ENCODE peak calls at places on chromosome 18, in nine cellular contexts. L is immature natural killer cell; C is activated CD4-positive, alpha-beta T cell treated with anti-CD3 and anti-CD28 coated beads for 24 hours; E is amygdala; N is central memory CD4-positive, alpha-beta T cell; R is mucosa of gallbladder; T is KBM-7; B is SK-N-DZ; G is HFFc6. V is an unnamed sample.

GRCh38 chr18:23689031-23689615 is at the start of gene LAMA3:
- DNase-seq in L (no peak), C (no peak), E (peak; percentile 3), N (peak; percentile 18), R (peak; percentile 38), T (peak; percentile 65), B (peak; percentile 21), G (peak; percentile 2), V (peak; percentile 60)

GRCh38 chr18:51561821-51562220 is 364.3 kb upstream of the MEX3C start:
- DNase-seq in L (no peak), C (no peak), E (no peak), N (no peak), R (no peak), T (no peak), B (no peak), G (no peak), V (no peak)

GRCh38 chr18:13425357-13426095 is 207.0 kb downstream of the LDLRAD4 start:
- DNase-seq in L (no peak), C (no peak), E (no peak), N (no peak), R (no peak), T (peak; percentile 46), B (no peak), G (no peak), V (no peak)

GRCh38 chr18:63182247-63182771 is 137.3 kb downstream of the BCL2 start:
- DNase-seq in L (no peak), C (no peak), E (no peak), N (no peak), R (no peak), T (no peak), B (no peak), G (no peak), V (no peak)

GRCh38 chr18:649341-649740 is 8.1 kb upstream of the TYMS start:
- DNase-seq in L (no peak), C (no peak), E (no peak), N (no peak), R (no peak), T (no peak), B (no peak), G (no peak), V (no peak)

GRCh38 chr18:12769644-12770440 is 67.0 kb downstream of the PSMG2 start:
- DNase-seq in L (no peak), C (no peak), E (no peak), N (no peak), R (no peak), T (no peak), B (no peak), G (no peak), V (no peak)

GRCh38 chr18:48022531-48023330 is 92.3 kb upstream of the SMAD2 start:
- DNase-seq in L (peak; percentile 41), C (no peak), E (peak; percentile 34), N (peak; percentile 9), R (no peak), T (peak; percentile 94), B (peak; percentile 36), G (peak; percentile 68), V (no peak)

GRCh38 chr18:48975817-48976649 is 25.3 kb upstream of the SMAD7 start:
- DNase-seq in L (peak; percentile 56), C (peak; percentile 38), E (no peak), N (peak; percentile 44), R (no peak), T (no peak), B (no peak), G (peak; percentile 28), V (peak; percentile 62)

GRCh38 chr18:48613589-48613988 is 74.8 kb downstream of the CTIF start:
- DNase-seq in L (no peak), C (no peak), E (peak; percentile 77), N (no peak), R (peak; percentile 71), T (no peak), B (no peak), G (no peak), V (no peak)

GRCh38 chr18:12282436-12283039 is 25.5 kb upstream of the TUBB6 start:
- DNase-seq in L (no peak), C (no peak), E (no peak), N (no peak), R (no peak), T (no peak), B (no peak), G (peak; percentile 93), V (no peak)

GRCh38 chr18:55778731-55779460 is 190.9 kb upstream of the TCF4 start:
- DNase-seq in L (no peak), C (no peak), E (no peak), N (no peak), R (no peak), T (peak; percentile 77), B (no peak), G (no peak), V (no peak)